ENCODE peak calls at places on chromosomes 12 and 14, in seven cellular contexts. H, D, S, G, A, R and I are unnamed samples.

GRCh38 chr12:88362439-88362838 is 217.8 kb downstream of the KITLG start:
- DNase-seq in H (no peak), D (no peak), S (no peak), G (no peak), A (no peak), R (no peak), I (no peak)

GRCh38 chr14:56532546-56532945 is 47.1 kb upstream of the TMEM260 start:
- DNase-seq in H (no peak), D (no peak), S (no peak), G (no peak), A (no peak), R (no peak), I (no peak)

GRCh38 chr12:48824905-48825304 is 6.6 kb downstream of the CACNB3 start:
- DNase-seq in H (no peak), D (no peak), S (no peak), G (no peak), A (no peak), R (no peak), I (no peak)

GRCh38 chr14:92598549-92598905 is 84.9 kb downstream of the RIN3 start:
- DNase-seq in H (no peak), D (no peak), S (no peak), G (no peak), A (no peak), R (no peak), I (no peak)

GRCh38 chr12:11347810-11348209 is 37.6 kb upstream of the PRB4 start:
- DNase-seq in H (no peak), D (no peak), S (no peak), G (no peak), A (peak), R (no peak), I (no peak)

GRCh38 chr14:103001651-103002396 is 55.5 kb downstream of the CDC42BPB start:
- DNase-seq in H (no peak), D (no peak), S (no peak), G (no peak), A (no peak), R (no peak), I (no peak)

GRCh38 chr12:131124487-131125280 is 171.0 kb downstream of the ADGRD1 start:
- DNase-seq in H (no peak), D (no peak), S (no peak), G (peak), A (no peak), R (no peak), I (no peak)

GRCh38 chr12:124916370-124917134 is 2.1 kb upstream of the UBC start:
- DNase-seq in H (no peak), D (peak), S (no peak), G (no peak), A (peak), R (no peak), I (no peak)

GRCh38 chr12:10590976-10591375 is 22.4 kb downstream of the MAGOHB start:
- DNase-seq in H (no peak), D (no peak), S (no peak), G (no peak), A (no peak), R (no peak), I (no peak)

GRCh38 chr12:92942905-92943304 is 13.8 kb upstream of the EEA1 start:
- DNase-seq in H (no peak), D (no peak), S (no peak), G (no peak), A (peak), R (no peak), I (no peak)

GRCh38 chr14:21245813-21246212 is 23.4 kb downstream of the HNRNPC start:
- DNase-seq in H (no peak), D (no peak), S (no peak), G (no peak), A (no peak), R (no peak), I (no peak)

GRCh38 chr12:131096681-131097181 is 143.0 kb downstream of the ADGRD1 start:
- DNase-seq in H (no peak), D (no peak), S (no peak), G (peak), A (no peak), R (no peak), I (no peak)

GRCh38 chr14:22614240-22614799 is 16.2 kb downstream of the ABHD4 start:
- DNase-seq in H (no peak), D (no peak), S (no peak), G (no peak), A (peak), R (no peak), I (no peak)

GRCh38 chr14:75823334-75823733 is 158.5 kb downstream of the TGFB3 start:
- DNase-seq in H (no peak), D (no peak), S (no peak), G (no peak), A (no peak), R (no peak), I (no peak)

GRCh38 chr14:92770454-92770853 is 22.0 kb upstream of the LGMN start:
- DNase-seq in H (no peak), D (no peak), S (no peak), G (no peak), A (no peak), R (no peak), I (no peak)

GRCh38 chr12:62799126-62799736 is 135.7 kb downstream of the PPM1H start:
- DNase-seq in H (peak), D (peak), S (peak), G (peak), A (peak), R (peak), I (peak)

GRCh38 chr14:67423424-67423823 is 11.5 kb upstream of the PLEK2 start:
- DNase-seq in H (no peak), D (no peak), S (no peak), G (no peak), A (no peak), R (no peak), I (no peak)

GRCh38 chr14:95979339-95980042 is 59.7 kb upstream of the C14orf132 start:
- DNase-seq in H (peak), D (no peak), S (no peak), G (peak), A (peak), R (no peak), I (no peak)

GRCh38 chr14:43438056-43438455 is 1069.0 kb downstream of the FSCB start:
- DNase-seq in H (no peak), D (no peak), S (no peak), G (no peak), A (peak), R (no peak), I (no peak)

GRCh38 chr14:81386379-81386778 is 13.7 kb downstream of the STON2 start:
- DNase-seq in H (no peak), D (no peak), S (no peak), G (no peak), A (peak), R (no peak), I (no peak)